ENCODE peak calls at places on chromosomes 13 and 19, in nine cellular contexts. One of them, this sample, is unnamed.

GRCh38 chr13:79128158-79128557 is 277.9 kb downstream of the RBM26 start:
- DNase-seq in left ventricle myocardium inferior: no peak
- DNase-seq in neural progenitor cell: no peak
- DNase-seq in WERI-Rb-1: no peak
- DNase-seq in PC-3: peak; percentile 76
- DNase-seq in activated B cell treated with CpG ODN at 0.5 μM for 24 hours: no peak
- DNase-seq in epithelial cell of esophagus: peak; percentile 85
- DNase-seq in heart left ventricle: no peak
- DNase-seq in AG10803: peak; percentile 2
- DNase-seq in this sample: no peak

GRCh38 chr13:34926513-34926912 is 15.6 kb upstream of the NBEA start:
- DNase-seq in left ventricle myocardium inferior: no peak
- DNase-seq in neural progenitor cell: peak; percentile 61
- DNase-seq in WERI-Rb-1: no peak
- DNase-seq in PC-3: peak; percentile 62
- DNase-seq in activated B cell treated with CpG ODN at 0.5 μM for 24 hours: no peak
- DNase-seq in epithelial cell of esophagus: peak; percentile 75
- DNase-seq in heart left ventricle: no peak
- DNase-seq in AG10803: peak; percentile 50
- DNase-seq in this sample: no peak

GRCh38 chr13:79079351-79079839 is 326.7 kb downstream of the RBM26 start:
- DNase-seq in left ventricle myocardium inferior: no peak
- DNase-seq in neural progenitor cell: no peak
- DNase-seq in WERI-Rb-1: no peak
- DNase-seq in PC-3: peak; percentile 30
- DNase-seq in activated B cell treated with CpG ODN at 0.5 μM for 24 hours: no peak
- DNase-seq in epithelial cell of esophagus: peak; percentile 61
- DNase-seq in heart left ventricle: no peak
- DNase-seq in AG10803: no peak
- DNase-seq in this sample: no peak

GRCh38 chr13:42494157-42494556 is 79.8 kb upstream of the TNFSF11 start:
- DNase-seq in left ventricle myocardium inferior: no peak
- DNase-seq in neural progenitor cell: no peak
- DNase-seq in WERI-Rb-1: no peak
- DNase-seq in PC-3: peak; percentile 25
- DNase-seq in activated B cell treated with CpG ODN at 0.5 μM for 24 hours: no peak
- DNase-seq in epithelial cell of esophagus: no peak
- DNase-seq in heart left ventricle: no peak
- DNase-seq in AG10803: no peak
- DNase-seq in this sample: no peak

GRCh38 chr13:37058801-37059135 is 720 bp downstream of the SUPT20H start:
- DNase-seq in left ventricle myocardium inferior: no peak
- DNase-seq in neural progenitor cell: peak; percentile 35
- DNase-seq in WERI-Rb-1: peak; percentile 6
- DNase-seq in PC-3: no peak
- DNase-seq in activated B cell treated with CpG ODN at 0.5 μM for 24 hours: no peak
- DNase-seq in epithelial cell of esophagus: peak; percentile 13
- DNase-seq in heart left ventricle: no peak
- DNase-seq in AG10803: no peak
- DNase-seq in this sample: no peak

GRCh38 chr19:29145756-29146155 is 67.2 kb downstream of the UQCRFS1 start:
- DNase-seq in left ventricle myocardium inferior: no peak
- DNase-seq in neural progenitor cell: peak; percentile 16
- DNase-seq in WERI-Rb-1: no peak
- DNase-seq in PC-3: no peak
- DNase-seq in activated B cell treated with CpG ODN at 0.5 μM for 24 hours: no peak
- DNase-seq in epithelial cell of esophagus: no peak
- DNase-seq in heart left ventricle: no peak
- DNase-seq in AG10803: no peak
- DNase-seq in this sample: no peak

GRCh38 chr13:73740681-73741080 is 393.5 kb downstream of the KLF12 start:
- DNase-seq in left ventricle myocardium inferior: no peak
- DNase-seq in neural progenitor cell: no peak
- DNase-seq in WERI-Rb-1: no peak
- DNase-seq in PC-3: no peak
- DNase-seq in activated B cell treated with CpG ODN at 0.5 μM for 24 hours: no peak
- DNase-seq in epithelial cell of esophagus: no peak
- DNase-seq in heart left ventricle: peak; percentile 25
- DNase-seq in AG10803: peak; percentile 79
- DNase-seq in this sample: no peak

GRCh38 chr13:98511435-98511834 is 65.5 kb downstream of the STK24 start:
- DNase-seq in left ventricle myocardium inferior: no peak
- DNase-seq in neural progenitor cell: no peak
- DNase-seq in WERI-Rb-1: no peak
- DNase-seq in PC-3: peak; percentile 44
- DNase-seq in activated B cell treated with CpG ODN at 0.5 μM for 24 hours: no peak
- DNase-seq in epithelial cell of esophagus: no peak
- DNase-seq in heart left ventricle: no peak
- DNase-seq in AG10803: no peak
- DNase-seq in this sample: no peak

GRCh38 chr19:35764432-35765315 is 6.7 kb downstream of the PROSER3 start:
- DNase-seq in left ventricle myocardium inferior: no peak
- DNase-seq in neural progenitor cell: no peak
- DNase-seq in WERI-Rb-1: no peak
- DNase-seq in PC-3: no peak
- DNase-seq in activated B cell treated with CpG ODN at 0.5 μM for 24 hours: no peak
- DNase-seq in epithelial cell of esophagus: no peak
- DNase-seq in heart left ventricle: no peak
- DNase-seq in AG10803: no peak
- DNase-seq in this sample: no peak

GRCh38 chr13:43153436-43154082 is 130.2 kb downstream of the DNAJC15 start:
- DNase-seq in left ventricle myocardium inferior: no peak
- DNase-seq in neural progenitor cell: no peak
- DNase-seq in WERI-Rb-1: no peak
- DNase-seq in PC-3: peak; percentile 88
- DNase-seq in activated B cell treated with CpG ODN at 0.5 μM for 24 hours: no peak
- DNase-seq in epithelial cell of esophagus: peak; percentile 83
- DNase-seq in heart left ventricle: no peak
- DNase-seq in AG10803: peak; percentile 48
- DNase-seq in this sample: no peak

GRCh38 chr13:41411060-41411459 is 46.3 kb upstream of the RGCC start:
- DNase-seq in left ventricle myocardium inferior: no peak
- DNase-seq in neural progenitor cell: no peak
- DNase-seq in WERI-Rb-1: no peak
- DNase-seq in PC-3: no peak
- DNase-seq in activated B cell treated with CpG ODN at 0.5 μM for 24 hours: no peak
- DNase-seq in epithelial cell of esophagus: no peak
- DNase-seq in heart left ventricle: no peak
- DNase-seq in AG10803: no peak
- DNase-seq in this sample: no peak

GRCh38 chr13:41409611-41410010 is 47.7 kb upstream of the RGCC start:
- DNase-seq in left ventricle myocardium inferior: no peak
- DNase-seq in neural progenitor cell: no peak
- DNase-seq in WERI-Rb-1: no peak
- DNase-seq in PC-3: no peak
- DNase-seq in activated B cell treated with CpG ODN at 0.5 μM for 24 hours: no peak
- DNase-seq in epithelial cell of esophagus: no peak
- DNase-seq in heart left ventricle: no peak
- DNase-seq in AG10803: peak; percentile 10
- DNase-seq in this sample: no peak

GRCh38 chr13:41408061-41408460 is 49.3 kb upstream of the RGCC start:
- DNase-seq in left ventricle myocardium inferior: no peak
- DNase-seq in neural progenitor cell: no peak
- DNase-seq in WERI-Rb-1: no peak
- DNase-seq in PC-3: no peak
- DNase-seq in activated B cell treated with CpG ODN at 0.5 μM for 24 hours: no peak
- DNase-seq in epithelial cell of esophagus: no peak
- DNase-seq in heart left ventricle: no peak
- DNase-seq in AG10803: peak; percentile 26
- DNase-seq in this sample: no peak

GRCh38 chr13:41413907-41414306 is 43.4 kb upstream of the RGCC start:
- DNase-seq in left ventricle myocardium inferior: no peak
- DNase-seq in neural progenitor cell: no peak
- DNase-seq in WERI-Rb-1: no peak
- DNase-seq in PC-3: no peak
- DNase-seq in activated B cell treated with CpG ODN at 0.5 μM for 24 hours: no peak
- DNase-seq in epithelial cell of esophagus: no peak
- DNase-seq in heart left ventricle: no peak
- DNase-seq in AG10803: no peak
- DNase-seq in this sample: no peak

GRCh38 chr13:41411536-41411935 is 45.8 kb upstream of the RGCC start:
- DNase-seq in left ventricle myocardium inferior: no peak
- DNase-seq in neural progenitor cell: peak; percentile 57
- DNase-seq in WERI-Rb-1: peak; percentile 7
- DNase-seq in PC-3: peak; percentile 58
- DNase-seq in activated B cell treated with CpG ODN at 0.5 μM for 24 hours: no peak
- DNase-seq in epithelial cell of esophagus: peak; percentile 58
- DNase-seq in heart left ventricle: no peak
- DNase-seq in AG10803: peak; percentile 78
- DNase-seq in this sample: no peak
- TF ChIP-seq CTCF in left ventricle myocardium inferior: peak; percentile 50
- TF ChIP-seq CTCF in neural progenitor cell: peak; percentile 55
- TF ChIP-seq CTCF in WERI-Rb-1: peak; percentile 6
- TF ChIP-seq CTCF in PC-3: peak; percentile 60
- TF ChIP-seq CTCF in activated B cell treated with CpG ODN at 0.5 μM for 24 hours: no peak
- TF ChIP-seq CTCF in epithelial cell of esophagus: peak; percentile 54
- TF ChIP-seq CTCF in heart left ventricle: peak; percentile 46
- TF ChIP-seq CTCF in AG10803: peak; percentile 65
- TF ChIP-seq CTCF in this sample: no peak

DNA sequence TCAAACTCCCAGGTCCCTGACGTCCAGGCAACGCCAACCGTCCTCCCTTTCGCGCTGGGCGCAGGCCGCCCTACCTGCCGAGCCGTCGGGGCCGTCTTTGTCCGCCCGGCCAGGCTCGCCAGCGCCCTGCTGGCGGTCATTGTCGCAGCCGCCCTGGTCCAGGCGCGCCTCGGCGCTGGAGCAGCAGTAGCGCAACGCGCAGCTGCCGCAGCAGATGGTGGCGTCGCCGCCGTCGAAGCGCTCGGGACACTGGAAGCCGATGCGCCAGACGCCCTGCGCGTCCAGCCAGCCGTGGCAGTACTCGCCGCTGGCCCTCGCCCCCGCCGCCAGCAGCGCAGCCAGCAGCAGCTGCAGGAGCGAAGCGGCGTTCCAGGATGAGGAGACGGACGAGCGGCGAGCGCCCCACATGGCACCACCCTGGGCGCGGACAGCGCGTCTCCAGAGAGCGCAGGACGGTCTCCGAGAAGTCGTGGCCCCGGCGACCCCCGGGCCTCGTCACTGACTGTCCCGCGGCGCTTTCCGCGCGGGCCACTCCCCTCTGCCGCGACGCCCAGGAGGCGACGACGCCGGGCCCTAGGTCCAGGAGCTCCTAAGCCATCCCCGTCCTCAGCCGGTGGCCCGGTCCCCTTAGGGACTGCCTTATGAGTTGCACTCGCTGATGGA is 1.1 kb downstream of the SHISA2 start:
- DNase-seq in left ventricle myocardium inferior: no peak
- DNase-seq in neural progenitor cell: peak; percentile 77
- DNase-seq in WERI-Rb-1: peak; percentile 91
- DNase-seq in PC-3: no peak
- DNase-seq in activated B cell treated with CpG ODN at 0.5 μM for 24 hours: no peak
- DNase-seq in epithelial cell of esophagus: peak; percentile 37
- DNase-seq in heart left ventricle: no peak
- DNase-seq in AG10803: no peak
- DNase-seq in this sample: peak; percentile 84
- TF ChIP-seq CTCF in left ventricle myocardium inferior: no peak
- TF ChIP-seq CTCF in neural progenitor cell: peak; percentile 14
- TF ChIP-seq CTCF in WERI-Rb-1: peak; percentile 67
- TF ChIP-seq CTCF in PC-3: no peak
- TF ChIP-seq CTCF in activated B cell treated with CpG ODN at 0.5 μM for 24 hours: no peak
- TF ChIP-seq CTCF in epithelial cell of esophagus: no peak
- TF ChIP-seq CTCF in heart left ventricle: no peak
- TF ChIP-seq CTCF in AG10803: no peak
- TF ChIP-seq CTCF in this sample: no peak

DNA sequence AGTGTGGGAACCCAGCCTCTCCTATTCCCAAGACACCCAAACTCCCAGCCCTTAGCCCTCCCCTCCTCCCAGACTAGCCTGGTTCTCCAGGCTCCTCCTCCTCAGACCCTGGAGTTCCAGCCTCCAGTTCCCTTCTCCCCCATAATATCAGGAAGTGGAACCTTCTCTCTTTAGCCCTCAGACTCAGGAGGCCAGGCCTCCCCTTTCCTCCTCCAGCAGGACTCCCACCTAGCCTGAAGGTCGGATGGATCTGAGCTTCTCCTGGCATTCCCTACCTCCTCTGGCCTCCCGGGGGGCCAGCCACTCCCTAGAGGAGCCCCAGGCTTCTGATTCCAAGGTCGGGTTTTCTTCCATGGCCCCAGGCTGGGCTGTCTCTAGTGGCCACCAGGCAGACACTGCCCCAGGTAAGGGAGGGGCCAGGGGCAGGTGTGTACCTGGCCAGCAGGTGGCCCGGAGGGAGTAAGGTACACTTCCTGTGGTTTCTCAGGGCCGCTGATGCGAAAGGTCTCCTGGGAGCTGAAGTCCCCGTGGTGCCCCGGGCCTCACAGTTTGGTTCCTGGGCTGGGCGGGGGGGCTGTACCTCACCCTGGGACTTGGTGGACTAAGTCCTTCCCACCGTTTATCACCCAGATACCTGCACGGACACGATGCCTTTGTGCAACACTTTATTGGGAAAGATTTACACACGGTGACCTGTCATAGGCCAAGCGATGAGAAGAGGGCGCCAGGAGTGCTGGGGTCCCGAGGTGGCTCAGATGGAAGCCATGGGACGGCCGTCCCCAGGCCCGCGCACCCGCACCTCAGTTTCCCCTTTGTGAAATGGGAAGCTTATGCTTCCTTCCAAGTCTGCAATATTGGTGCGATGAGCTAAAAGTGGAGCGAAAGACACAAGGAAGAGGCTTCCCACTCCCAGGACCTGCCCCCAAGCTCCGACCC is at the start of gene TMC4:
- DNase-seq in left ventricle myocardium inferior: no peak
- DNase-seq in neural progenitor cell: no peak
- DNase-seq in WERI-Rb-1: peak; percentile 40
- DNase-seq in PC-3: peak; percentile 93
- DNase-seq in activated B cell treated with CpG ODN at 0.5 μM for 24 hours: no peak
- DNase-seq in epithelial cell of esophagus: peak; percentile 83
- DNase-seq in heart left ventricle: no peak
- DNase-seq in AG10803: peak; percentile 24
- DNase-seq in this sample: peak; percentile 87
- TF ChIP-seq CTCF in left ventricle myocardium inferior: no peak
- TF ChIP-seq CTCF in neural progenitor cell: no peak
- TF ChIP-seq CTCF in WERI-Rb-1: no peak
- TF ChIP-seq CTCF in PC-3: peak; percentile 62
- TF ChIP-seq CTCF in activated B cell treated with CpG ODN at 0.5 μM for 24 hours: no peak
- TF ChIP-seq CTCF in epithelial cell of esophagus: peak; percentile 54
- TF ChIP-seq CTCF in heart left ventricle: no peak
- TF ChIP-seq CTCF in AG10803: no peak
- TF ChIP-seq CTCF in this sample: peak; percentile 26

DNA sequence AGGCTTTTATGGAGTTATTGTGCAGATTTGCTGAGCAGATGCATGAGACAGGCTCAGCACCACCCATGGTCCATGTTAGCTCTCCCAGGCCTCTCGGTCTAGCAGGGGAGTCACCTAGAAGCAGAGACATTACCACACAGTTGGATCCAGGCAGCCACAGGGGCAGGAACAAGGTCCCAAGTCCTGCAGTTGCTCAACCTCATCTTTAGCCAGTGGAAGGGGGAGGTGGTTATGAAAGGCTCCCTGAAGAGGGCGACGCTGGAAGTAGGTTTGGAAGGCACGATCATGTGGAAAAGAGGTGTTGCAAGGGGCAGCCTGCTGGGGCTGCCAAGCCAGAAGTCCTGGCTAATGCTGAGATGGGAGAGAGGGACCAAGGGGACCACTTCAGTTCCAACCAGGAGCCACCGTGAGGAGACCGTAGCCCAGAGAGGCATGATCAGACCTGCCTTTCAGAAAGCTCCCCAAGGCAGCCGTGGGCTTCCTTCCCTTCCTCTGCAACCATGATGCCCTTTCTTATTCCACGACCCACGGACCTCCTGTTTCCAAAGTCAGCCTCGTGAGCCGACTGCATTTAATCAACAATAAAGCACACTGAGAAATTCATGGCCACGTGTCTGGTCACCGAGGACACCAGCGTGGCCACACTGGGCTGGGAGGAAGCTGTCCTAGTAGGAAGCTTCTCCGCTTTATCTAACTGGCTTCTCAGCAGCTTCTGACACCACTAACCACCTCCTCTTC is 2.5 kb downstream of the AP1M1 start:
- DNase-seq in left ventricle myocardium inferior: no peak
- DNase-seq in neural progenitor cell: no peak
- DNase-seq in WERI-Rb-1: no peak
- DNase-seq in PC-3: no peak
- DNase-seq in activated B cell treated with CpG ODN at 0.5 μM for 24 hours: no peak
- DNase-seq in epithelial cell of esophagus: peak; percentile 23
- DNase-seq in heart left ventricle: no peak
- DNase-seq in AG10803: peak; percentile 78
- DNase-seq in this sample: no peak
- TF ChIP-seq CTCF in left ventricle myocardium inferior: no peak
- TF ChIP-seq CTCF in neural progenitor cell: no peak
- TF ChIP-seq CTCF in WERI-Rb-1: no peak
- TF ChIP-seq CTCF in PC-3: peak; percentile 22
- TF ChIP-seq CTCF in activated B cell treated with CpG ODN at 0.5 μM for 24 hours: no peak
- TF ChIP-seq CTCF in epithelial cell of esophagus: no peak
- TF ChIP-seq CTCF in heart left ventricle: no peak
- TF ChIP-seq CTCF in AG10803: peak; percentile 20
- TF ChIP-seq CTCF in this sample: no peak

This sample was measured in left lung.